ENCODE peak calls at places on chromosomes 7 and 10, in nine cellular contexts. L is prostate gland, T is WERI-Rb-1, J is gastrocnemius medialis, O is ACHN, E is SW 1271, C is ELR, W is EL, U is T-cell. R is an unnamed sample.

GRCh38 chr10:121053151-121053550 is 202.0 kb downstream of the WDR11 start:
- DNase-seq in E (no peak), T (peak), C (no peak), O (no peak), J (no peak), U (no peak), L (no peak), W (no peak), R (no peak)

GRCh38 chr10:133554600-133554999 is 10.8 kb downstream of the SYCE1 start:
- DNase-seq in C (no peak), E (no peak), J (no peak), U (no peak), W (no peak), O (no peak), T (no peak), L (no peak), R (no peak)

GRCh38 chr7:1779445-1779844 is 109.4 kb downstream of the ELFN1 start:
- DNase-seq in U (no peak), T (no peak), W (no peak), J (no peak), E (no peak), C (no peak), L (no peak), O (no peak), R (no peak)

GRCh38 chr7:1548438-1548831 is 7.6 kb downstream of the TMEM184A start:
- DNase-seq in J (no peak), C (peak), E (no peak), U (no peak), L (no peak), T (no peak), W (no peak), O (no peak), R (peak)

GRCh38 chr10:43204943-43205671 is 61.8 kb downstream of the RASGEF1A start:
- DNase-seq in O (peak), T (peak), E (peak), U (peak), L (no peak), C (peak), J (no peak), W (peak), R (peak)

GRCh38 chr10:8369666-8370065 is 315.2 kb downstream of the GATA3 start:
- DNase-seq in C (peak), T (no peak), E (no peak), J (no peak), U (no peak), W (peak), O (no peak), L (no peak), R (peak)

GRCh38 chr7:31054608-31055273 is 2.6 kb downstream of the ADCYAP1R1 start:
- DNase-seq in U (no peak), L (no peak), C (no peak), W (no peak), O (no peak), T (no peak), J (no peak), E (no peak), R (no peak)

GRCh38 chr7:98409843-98410242 is 9.0 kb upstream of the BAIAP2L1 start:
- DNase-seq in U (no peak), L (no peak), J (no peak), C (no peak), T (no peak), E (no peak), O (no peak), W (no peak), R (no peak)

GRCh38 chr7:34772296-34772695 is 114.3 kb downstream of the NPSR1 start:
- DNase-seq in O (no peak), T (no peak), L (no peak), J (no peak), E (no peak), U (no peak), C (no peak), W (no peak), R (no peak)

GRCh38 chr7:148581685-148582084 is 8.9 kb upstream of the C7orf33 start:
- DNase-seq in J (no peak), T (no peak), L (no peak), E (no peak), U (no peak), C (no peak), O (no peak), W (no peak), R (no peak)

GRCh38 chr7:1087952-1088920 is at the start of gene GPER1:
- DNase-seq in T (no peak), L (peak), E (no peak), O (no peak), C (peak), W (peak), J (no peak), U (no peak), R (peak)

GRCh38 chr10:100748251-100749058 is 3.1 kb downstream of the PAX2 start:
- DNase-seq in E (no peak), W (no peak), J (no peak), L (no peak), C (no peak), T (no peak), O (peak), U (no peak), R (no peak)

GRCh38 chr10:21406595-21407218 is 118.8 kb downstream of the SKIDA1 start:
- DNase-seq in L (no peak), E (no peak), T (no peak), C (peak), U (peak), J (no peak), O (no peak), W (peak), R (peak)

GRCh38 chr7:142557971-142558582 is 191.2 kb upstream of the PRSS1 start:
- DNase-seq in U (peak), J (no peak), O (peak), T (peak), W (peak), E (peak), L (no peak), C (peak), R (peak)

GRCh38 chr10:34437897-34438296 is 377.2 kb downstream of the PARD3 start:
- DNase-seq in L (no peak), W (no peak), U (no peak), O (no peak), C (no peak), J (no peak), T (peak), E (no peak), R (no peak)

GRCh38 chr7:67692425-67692824 is 695.8 kb downstream of the TYW1 start:
- DNase-seq in J (no peak), T (no peak), E (no peak), L (peak), U (no peak), O (no peak), C (no peak), W (no peak), R (no peak)

GRCh38 chr7:11767148-11767547 is 64.8 kb downstream of the THSD7A start:
- DNase-seq in E (no peak), T (no peak), L (no peak), J (no peak), W (no peak), O (no peak), C (no peak), U (no peak), R (no peak)

GRCh38 chr10:88154596-88155250 is 291.3 kb downstream of the PTEN start:
- DNase-seq in O (no peak), W (peak), T (no peak), U (no peak), C (peak), J (no peak), L (no peak), E (no peak), R (no peak)

GRCh38 chr7:95509199-95509598 is 23.5 kb downstream of the ASB4 start:
- DNase-seq in E (no peak), C (peak), U (no peak), J (no peak), W (peak), T (peak), O (no peak), L (no peak), R (peak)

GRCh38 chr7:128740996-128741395 is 1.8 kb downstream of the CALU start:
- DNase-seq in E (no peak), L (no peak), T (no peak), C (peak), U (no peak), O (no peak), J (no peak), W (peak), R (peak)

GRCh38 chr10:105769248-105770184 is 1128.4 kb downstream of the SORCS3 start:
- DNase-seq in U (no peak), O (peak), C (no peak), E (no peak), L (no peak), W (no peak), T (no peak), J (no peak), R (no peak)

GRCh38 chr10:79007037-79007842 is 61.5 kb upstream of the ZMIZ1 start:
- DNase-seq in C (no peak), L (no peak), E (no peak), O (no peak), W (no peak), J (peak), U (no peak), T (no peak), R (no peak)

GRCh38 chr10:8100366-8100765 is 45.9 kb downstream of the GATA3 start:
- DNase-seq in J (no peak), T (no peak), U (no peak), L (no peak), W (no peak), O (no peak), C (no peak), E (no peak), R (no peak)

GRCh38 chr7:27149817-27150567 is 2.4 kb downstream of the HOXA3 start:
- DNase-seq in J (no peak), L (peak), U (no peak), W (no peak), T (no peak), E (no peak), O (peak), C (no peak), R (no peak)

GRCh38 chr10:132129431-132129830 is 57.3 kb upstream of the DPYSL4 start:
- DNase-seq in W (peak), C (no peak), E (no peak), U (no peak), O (no peak), L (no peak), J (no peak), T (no peak), R (no peak)

GRCh38 chr10:22649390-22649841 is 65.0 kb downstream of the PIP4K2A start:
- DNase-seq in U (no peak), L (no peak), W (no peak), C (no peak), T (no peak), E (no peak), J (no peak), O (peak), R (no peak)

GRCh38 chr7:87416682-87417587 is 58.5 kb downstream of the ABCB4 start:
- DNase-seq in E (peak), U (peak), W (peak), C (peak), T (peak), L (peak), O (peak), J (peak), R (peak)

GRCh38 chr7:122487131-122487530 is 182.6 kb upstream of the FEZF1 start:
- DNase-seq in E (no peak), U (no peak), O (peak), T (no peak), W (no peak), J (no peak), L (no peak), C (no peak), R (no peak)

GRCh38 chr7:123314886-123315285 is 115.1 kb upstream of the SLC13A1 start:
- DNase-seq in L (no peak), W (no peak), T (no peak), U (no peak), E (no peak), J (no peak), O (no peak), C (no peak), R (no peak)

GRCh38 chr7:118195837-118196474 is 12.0 kb downstream of the LSM8 start:
- DNase-seq in E (no peak), L (peak), O (peak), W (peak), T (peak), J (no peak), U (peak), C (peak), R (peak)

GRCh38 chr7:80150621-80151273 is 16.1 kb downstream of the GNAI1 start:
- DNase-seq in U (no peak), L (no peak), J (no peak), E (no peak), T (no peak), C (peak), O (no peak), W (peak), R (no peak)

R was measured in dermis blood vessel endothelial cell.